ENCODE peak calls at places on chromosomes 6 and 20, in nine cellular contexts. W is AG20443; O is ascending aorta; V is stimulated activated CD4-positive, alpha-beta T cell treated with anti-CD3 and anti-CD28 coated beads, Interleukin-4, amount 100 ng/mL, for 1 hour; H is HuH-7.5; B is iPS-NIHi11; F is OCI-M1; Q is Caki2; R is effector memory CD8-positive, alpha-beta T cell. S is an unnamed sample.

GRCh38 chr6:111598211-111598610 is 7.5 kb downstream of the TRAF3IP2 start:
- DNase-seq in O (no peak), B (no peak), W (no peak), F (no peak), Q (peak; percentile 34), V (no peak), R (no peak), H (no peak), S (no peak)

GRCh38 chr6:21115111-21115510 is 478.4 kb upstream of the SOX4 start:
- DNase-seq in R (no peak), B (no peak), O (no peak), F (no peak), V (no peak), Q (no peak), W (peak; percentile 20), H (no peak), S (peak; percentile 14)

GRCh38 chr6:141265748-141266647 is 866.7 kb upstream of the GJE1 start:
- DNase-seq in O (no peak), H (no peak), B (no peak), V (no peak), R (no peak), Q (no peak), W (peak; percentile 16), F (peak; percentile 73), S (peak; percentile 3)

GRCh38 chr20:25055711-25056492 is 2.0 kb downstream of the ACSS1 start:
- DNase-seq in V (no peak), H (no peak), O (no peak), F (no peak), B (no peak), W (no peak), Q (no peak), R (no peak), S (no peak)

GRCh38 chr6:35532141-35532540 is 19.4 kb upstream of the TULP1 start:
- DNase-seq in H (no peak), F (no peak), R (no peak), V (no peak), Q (no peak), B (no peak), W (no peak), O (no peak), S (no peak)

GRCh38 chr20:13238001-13238653 is 17.1 kb downstream of the ISM1 start:
- DNase-seq in B (no peak), H (no peak), V (no peak), Q (no peak), W (peak; percentile 62), O (no peak), R (no peak), F (no peak), S (no peak)

GRCh38 chr6:136582702-136583471 is 32.7 kb upstream of the MAP7 start:
- DNase-seq in V (no peak), H (no peak), W (peak; percentile 65), B (peak; percentile 23), O (no peak), Q (peak; percentile 61), R (no peak), F (peak; percentile 54), S (peak; percentile 68)

GRCh38 chr6:139588076-139588639 is 213.7 kb upstream of the CITED2 start:
- DNase-seq in F (peak; percentile 91), V (no peak), Q (peak; percentile 81), B (peak; percentile 35), R (no peak), O (no peak), W (no peak), H (no peak), S (peak; percentile 78)

GRCh38 chr20:24777746-24778145 is 171.3 kb upstream of the CST7 start:
- DNase-seq in R (no peak), B (no peak), W (no peak), O (no peak), F (no peak), H (no peak), Q (no peak), V (no peak), S (no peak)

GRCh38 chr20:36808317-36809257 is 35.0 kb upstream of the DSN1 start:
- DNase-seq in R (peak; percentile 72), F (peak; percentile 76), W (peak; percentile 84), Q (peak; percentile 100), O (no peak), H (peak; percentile 75), B (peak; percentile 86), V (peak; percentile 74), S (peak; percentile 90)

GRCh38 chr6:154754152-154754551 is 20.9 kb downstream of the SCAF8 start:
- DNase-seq in O (no peak), V (no peak), H (no peak), B (no peak), Q (peak; percentile 51), F (peak; percentile 54), W (peak; percentile 30), R (no peak), S (peak; percentile 33)

GRCh38 chr6:138000955-138001354 is 106.3 kb downstream of the PERP start:
- DNase-seq in F (no peak), O (no peak), H (no peak), Q (no peak), B (no peak), V (no peak), W (no peak), R (no peak), S (no peak)

GRCh38 chr20:58751956-58752355 is 59.4 kb downstream of the NPEPL1 start:
- DNase-seq in Q (no peak), O (no peak), B (no peak), H (no peak), F (no peak), R (no peak), W (no peak), V (no peak), S (no peak)

GRCh38 chr6:89734526-89734925 is 85.1 kb downstream of the MDN1 start:
- DNase-seq in B (no peak), R (no peak), F (no peak), W (no peak), V (no peak), Q (peak; percentile 34), O (no peak), H (no peak), S (peak; percentile 12)

GRCh38 chr6:42400031-42400760 is 51.5 kb downstream of the TRERF1 start:
- DNase-seq in H (no peak), F (no peak), W (no peak), O (no peak), V (no peak), B (no peak), Q (no peak), R (no peak), S (no peak)

GRCh38 chr6:157500022-157500421 is 119.0 kb downstream of the ZDHHC14 start:
- DNase-seq in Q (no peak), O (no peak), B (no peak), R (no peak), H (no peak), F (no peak), V (no peak), W (no peak), S (no peak)

GRCh38 chr6:150876598-150876997 is 11.1 kb downstream of the MTHFD1L start:
- DNase-seq in V (no peak), O (no peak), W (no peak), R (no peak), F (no peak), B (no peak), H (no peak), Q (no peak), S (no peak)

GRCh38 chr6:43334466-43335095 is 26.0 kb upstream of the CRIP3 start:
- DNase-seq in O (no peak), V (no peak), R (no peak), Q (peak; percentile 56), H (peak; percentile 8), B (peak; percentile 67), F (peak; percentile 82), W (peak; percentile 64), S (peak; percentile 61)

GRCh38 chr20:63830821-63831593 is at the start of gene ZBTB46:
- DNase-seq in V (no peak), O (no peak), H (peak; percentile 99), B (peak; percentile 97), Q (no peak), W (peak; percentile 97), R (no peak), F (peak; percentile 19), S (no peak)

GRCh38 chr20:57582432-57583288 is 21.8 kb downstream of the PCK1 start:
- DNase-seq in H (no peak), Q (no peak), B (peak; percentile 75), O (peak; percentile 31), F (peak; percentile 12), V (no peak), R (no peak), W (peak; percentile 50), S (no peak)

GRCh38 chr6:27894839-27895762 is 17.1 kb downstream of the OR2B2 start:
- DNase-seq in R (peak; percentile 53), Q (peak; percentile 83), W (peak; percentile 81), O (no peak), H (no peak), V (peak; percentile 45), B (peak; percentile 44), F (peak; percentile 94), S (peak; percentile 76)

GRCh38 chr20:62675156-62675871 is 33.0 kb downstream of the SLCO4A1 start:
- DNase-seq in B (no peak), H (no peak), O (no peak), F (no peak), W (peak; percentile 65), R (no peak), Q (no peak), V (no peak), S (no peak)

S was measured in kidney glomerular epithelial cell.